ENCODE peak calls at places on chromosomes 5 and 9, in eight cellular contexts. K is activated T-cell treated with anti-CD3 and anti-CD28 coated beads for 48 hours; Z is occipital lobe; T is NCI-H1417; I is GM13976; M is GM06990; W is cardiac fibroblast; G is activated naive CD4-positive, alpha-beta T cell. C is an unnamed sample.

GRCh38 chr9:136631038-136632000 is 31.4 kb upstream of the EGFL7 start:
- DNase-seq in K (peak), Z (peak), T (peak), I (peak), M (peak), W (peak), G (peak), C (peak)

GRCh38 chr5:138391859-138392386 is 39.4 kb downstream of the KDM3B start:
- DNase-seq in K (no peak), Z (peak), T (no peak), I (no peak), M (no peak), W (no peak), G (no peak), C (peak)

GRCh38 chr9:117377046-117377445 is 37.8 kb downstream of the ASTN2 start:
- DNase-seq in K (no peak), Z (no peak), T (peak), I (no peak), M (no peak), W (no peak), G (no peak), C (no peak)

GRCh38 chr5:98307811-98308210 is 465.7 kb upstream of the RGMB start:
- DNase-seq in K (no peak), Z (no peak), T (no peak), I (no peak), M (no peak), W (peak), G (no peak), C (no peak)

GRCh38 chr9:92324451-92324850 is 699 bp downstream of the NOL8 start:
- DNase-seq in K (no peak), Z (no peak), T (no peak), I (no peak), M (no peak), W (no peak), G (no peak), C (no peak)

GRCh38 chr9:137255448-137256114 is 454 bp downstream of the NELFB start:
- DNase-seq in K (no peak), Z (no peak), T (peak), I (no peak), M (no peak), W (peak), G (no peak), C (no peak)

GRCh38 chr9:136199391-136200288 is 5.3 kb downstream of the LHX3 start:
- DNase-seq in K (no peak), Z (no peak), T (peak), I (no peak), M (no peak), W (no peak), G (no peak), C (no peak)

GRCh38 chr9:127159949-127160610 is 37.6 kb upstream of the ANGPTL2 start:
- DNase-seq in K (no peak), Z (no peak), T (no peak), I (no peak), M (no peak), W (no peak), G (no peak), C (no peak)

C was measured in left ventricle myocardium superior.